ENCODE peak calls at places on chromosomes 12 and 14, in four cellular contexts. E is WTC11, Y is K562, K is HepG2. R is an unnamed sample.

GRCh38 chr12:56413392-56413791 is 35.8 kb downstream of the TIMELESS start:
- DNase-seq in E (peak; percentile 28), Y (no peak), K (no peak), R (no peak)

GRCh38 chr14:23483216-23483854 is 13.8 kb downstream of the NGDN start:
- DNase-seq in E (peak; percentile 87), Y (peak; percentile 50), K (peak; percentile 69), R (peak; percentile 77)

GRCh38 chr14:55580401-55581010 is 499 bp downstream of the KTN1 start:
- DNase-seq in E (peak; percentile 57), Y (peak; percentile 71), K (no peak), R (peak; percentile 38)

GRCh38 chr14:52355016-52355430 is 40.9 kb downstream of the PTGER2 start:
- DNase-seq in E (no peak), Y (no peak), K (no peak), R (no peak)

GRCh38 chr14:24699052-24699451 is 65.1 kb upstream of the GZMB start:
- DNase-seq in E (no peak), Y (no peak), K (no peak), R (no peak)

GRCh38 chr12:49825971-49826421 is 2.2 kb downstream of the NCKAP5L start:
- DNase-seq in E (no peak), Y (no peak), K (no peak), R (no peak)

GRCh38 chr14:34023824-34024767 is 73.2 kb upstream of the EGLN3 start:
- DNase-seq in E (no peak), Y (no peak), K (peak; percentile 100), R (no peak)

GRCh38 chr12:71469235-71469873 is 29.8 kb downstream of the LGR5 start:
- DNase-seq in E (peak; percentile 12), Y (peak; percentile 11), K (peak; percentile 55), R (peak; percentile 39)

GRCh38 chr12:61367281-61367785 is 892.9 kb upstream of the USP15 start:
- DNase-seq in E (no peak), Y (no peak), K (no peak), R (no peak)

GRCh38 chr12:115172521-115172920 is 488.5 kb upstream of the TBX3 start:
- DNase-seq in E (no peak), Y (no peak), K (no peak), R (no peak)

GRCh38 chr12:116339800-116340371 is 62.4 kb upstream of the MED13L start:
- DNase-seq in E (no peak), Y (no peak), K (no peak), R (no peak)

GRCh38 chr12:26571539-26571938 is 261.5 kb downstream of the ITPR2 start:
- DNase-seq in E (no peak), Y (no peak), K (no peak), R (peak; percentile 12)

GRCh38 chr12:106171117-106171750 is 32.5 kb upstream of the NUAK1 start:
- DNase-seq in E (no peak), Y (no peak), K (no peak), R (no peak)

GRCh38 chr12:24895612-24896011 is 53.3 kb downstream of the BCAT1 start:
- DNase-seq in E (no peak), Y (no peak), K (no peak), R (no peak)

GRCh38 chr12:106519587-106519986 is 63.2 kb upstream of the RFX4 start:
- DNase-seq in E (no peak), Y (no peak), K (no peak), R (no peak)

GRCh38 chr12:64561302-64561651 is 49.0 kb upstream of the RASSF3 start:
- DNase-seq in E (no peak), Y (no peak), K (no peak), R (no peak)

GRCh38 chr14:76115010-76115422 is 36.7 kb upstream of the GPATCH2L start:
- DNase-seq in E (no peak), Y (no peak), K (no peak), R (no peak)

GRCh38 chr14:26596722-26597030 is 1.2 kb downstream of the NOVA1 start:
- DNase-seq in E (peak; percentile 12), Y (no peak), K (no peak), R (no peak)

GRCh38 chr12:90062799-90063198 is 354.2 kb upstream of the ATP2B1 start:
- DNase-seq in E (no peak), Y (no peak), K (peak; percentile 5), R (peak; percentile 28)

GRCh38 chr12:106134294-106134949 is 4.3 kb downstream of the NUAK1 start:
- DNase-seq in E (no peak), Y (no peak), K (no peak), R (no peak)

GRCh38 chr12:51631021-51631420 is 40.0 kb downstream of the SCN8A start:
- DNase-seq in E (no peak), Y (no peak), K (no peak), R (no peak)

GRCh38 chr12:67366530-67367196 is 97.5 kb downstream of the CAND1 start:
- DNase-seq in E (no peak), Y (no peak), K (no peak), R (no peak)

GRCh38 chr12:12734054-12734453 is 16.9 kb downstream of the CDKN1B start:
- DNase-seq in E (no peak), Y (no peak), K (no peak), R (no peak)

GRCh38 chr12:6970096-6970527 is 352 bp downstream of the PHB2 start:
- DNase-seq in E (no peak), Y (no peak), K (peak; percentile 36), R (no peak)

GRCh38 chr14:21454843-21455550 is 926 bp downstream of the CHD8 start:
- DNase-seq in E (no peak), Y (no peak), K (peak; percentile 33), R (no peak)

GRCh38 chr14:89359477-89360222 is 57.4 kb downstream of the FOXN3 start:
- DNase-seq in E (no peak), Y (no peak), K (no peak), R (no peak)

GRCh38 chr12:32151081-32151480 is 44.4 kb downstream of the BICD1 start:
- DNase-seq in E (no peak), Y (no peak), K (no peak), R (no peak)

GRCh38 chr12:31797230-31797872 is 68.5 kb upstream of the AMN1 start:
- DNase-seq in E (no peak), Y (no peak), K (no peak), R (no peak)

GRCh38 chr12:96743606-96744005 is 163.5 kb upstream of the NEDD1 start:
- DNase-seq in E (no peak), Y (no peak), K (no peak), R (no peak)

GRCh38 chr12:122872815-122873361 is 23.0 kb downstream of the VPS37B start:
- DNase-seq in E (no peak), Y (no peak), K (no peak), R (no peak)

GRCh38 chr12:119308743-119309456 is 25.6 kb upstream of the CCDC60 start:
- DNase-seq in E (peak; percentile 22), Y (no peak), K (no peak), R (no peak)

GRCh38 chr12:12214201-12214600 is 52.6 kb downstream of the LRP6 start:
- DNase-seq in E (no peak), Y (no peak), K (peak; percentile 54), R (no peak)

GRCh38 chr12:132199526-132200319 is 55.5 kb downstream of the NOC4L start:
- DNase-seq in E (no peak), Y (no peak), K (no peak), R (no peak)

GRCh38 chr14:55802986-55803431 is 223.0 kb downstream of the KTN1 start:
- DNase-seq in E (no peak), Y (peak; percentile 23), K (peak; percentile 69), R (no peak)

GRCh38 chr14:61343991-61344405 is 22.6 kb downstream of the PRKCH start:
- DNase-seq in E (no peak), Y (no peak), K (no peak), R (no peak)

GRCh38 chr14:61343471-61343870 is 22.1 kb downstream of the PRKCH start:
- DNase-seq in E (no peak), Y (no peak), K (no peak), R (no peak)

GRCh38 chr14:61344437-61345143 is 23.2 kb downstream of the PRKCH start:
- DNase-seq in E (no peak), Y (no peak), K (no peak), R (no peak)

GRCh38 chr14:61346221-61346620 is 24.8 kb downstream of the PRKCH start:
- DNase-seq in E (no peak), Y (no peak), K (no peak), R (no peak)

DNA sequence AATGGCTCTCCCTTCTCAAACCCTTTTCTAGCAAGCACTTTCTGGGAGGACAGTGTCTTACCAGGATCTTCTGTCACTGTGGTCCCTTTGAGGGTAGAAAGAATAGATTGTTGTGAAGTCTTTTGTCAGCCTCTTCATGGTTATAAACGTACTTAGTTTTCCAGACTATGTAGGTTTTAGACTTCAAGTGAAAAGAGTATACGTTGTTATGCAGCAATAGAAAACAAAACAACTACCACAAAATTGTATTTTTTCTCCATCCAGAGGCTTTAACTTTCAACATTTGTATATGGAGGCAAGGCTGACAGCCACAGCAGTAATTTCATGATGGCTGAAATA is 23.7 kb downstream of the PRKCH start:
- DNase-seq in E (no peak), Y (no peak), K (no peak), R (no peak)
- TF ChIP-seq ELF4 in E (no peak), Y (no peak), K (no peak), R (no peak)

DNA sequence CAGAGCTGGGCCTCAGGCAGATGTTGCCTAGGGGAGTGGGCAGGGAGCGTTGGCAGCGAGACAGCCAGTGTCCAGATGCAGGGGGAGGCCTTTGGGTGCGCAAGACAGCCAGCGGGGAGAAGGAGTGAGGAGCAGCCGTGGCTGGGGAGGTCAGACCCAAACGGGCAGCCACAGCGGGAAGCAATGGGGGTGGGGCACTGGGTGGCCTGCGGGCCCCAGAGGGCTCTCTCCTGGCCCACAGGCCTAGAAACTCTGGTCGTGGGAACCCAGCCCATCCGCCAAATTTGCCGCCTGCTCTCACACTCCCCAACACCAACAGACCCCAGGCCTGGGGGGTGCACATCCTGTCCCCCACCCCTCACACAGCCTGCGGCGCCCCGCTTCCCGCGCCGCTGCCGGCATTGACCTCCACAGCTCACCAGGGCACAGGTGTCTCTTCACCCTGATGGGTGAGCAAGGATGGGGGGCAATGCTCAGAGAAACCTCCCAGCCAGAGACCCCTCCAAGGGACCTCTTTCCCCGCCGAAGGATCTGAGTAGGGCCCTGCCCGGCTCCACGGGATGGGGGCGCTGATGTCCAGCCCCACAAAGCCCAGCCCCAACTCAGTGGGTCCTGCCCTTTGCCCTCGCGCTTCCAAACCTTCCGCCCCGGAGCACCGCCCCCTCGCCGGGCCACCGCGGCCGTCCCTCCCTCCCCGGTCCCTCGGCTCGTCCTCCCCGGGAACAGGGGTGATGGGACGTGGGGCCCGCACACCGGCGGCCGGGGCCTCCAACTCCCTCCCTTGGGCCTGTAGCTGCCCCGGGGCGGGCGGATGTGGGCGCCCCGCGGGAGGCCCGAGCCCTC is 781 bp downstream of the HDAC7 start:
- DNase-seq in E (peak; percentile 77), Y (peak; percentile 83), K (peak; percentile 50), R (peak; percentile 31)
- TF ChIP-seq ELF4 in E (no peak), Y (no peak), K (no peak), R (no peak)

GRCh38 chr12:65638324-65638723 is 186.0 kb upstream of the HMGA2 start:
- DNase-seq in E (no peak), Y (peak; percentile 18), K (no peak), R (no peak)

GRCh38 chr12:65636436-65636835 is 187.8 kb upstream of the HMGA2 start:
- DNase-seq in E (no peak), Y (no peak), K (no peak), R (no peak)

GRCh38 chr12:65640489-65640901 is 183.8 kb upstream of the HMGA2 start:
- DNase-seq in E (no peak), Y (no peak), K (no peak), R (peak; percentile 52)

GRCh38 chr12:65637150-65637549 is 187.1 kb upstream of the HMGA2 start:
- DNase-seq in E (no peak), Y (no peak), K (no peak), R (no peak)

GRCh38 chr12:65637774-65638173 is 186.5 kb upstream of the HMGA2 start:
- DNase-seq in E (no peak), Y (no peak), K (no peak), R (no peak)
- TF ChIP-seq ELF4 in E (no peak), Y (no peak), K (no peak), R (no peak)

GRCh38 chr14:36502558-36503508 is 17.2 kb downstream of the NKX2-1 start:
- DNase-seq in E (no peak), Y (no peak), K (no peak), R (no peak)
- TF ChIP-seq ELF4 in E (no peak), Y (no peak), K (no peak), R (no peak)